ENCODE peak calls at places on chromosomes 7 and 10, in ten cellular contexts. T, L, P, G, W, A, K, F, X and I are unnamed samples.

GRCh38 chr7:66099232-66099550 is 15.5 kb upstream of the CRCP start:
- DNase-seq in G (no peak), T (no peak), X (no peak), K (peak), F (peak), P (no peak), A (no peak), W (no peak), L (no peak), I (no peak)

GRCh38 chr7:121633186-121633585 is 237.1 kb upstream of the FAM3C start:
- DNase-seq in W (no peak), F (no peak), K (no peak), T (no peak), G (no peak), A (no peak), L (no peak), P (no peak), X (peak), I (no peak)

GRCh38 chr7:151442776-151443496 is 3.0 kb upstream of the CRYGN start:
- DNase-seq in L (no peak), F (peak), W (no peak), X (no peak), A (peak), P (no peak), T (no peak), G (no peak), K (no peak), I (no peak)

GRCh38 chr7:73681031-73681430 is 2.2 kb downstream of the DNAJC30 start:
- DNase-seq in G (no peak), X (no peak), P (no peak), L (no peak), F (peak), A (no peak), W (no peak), K (peak), T (no peak), I (no peak)

GRCh38 chr7:46660402-46660801 is 739.3 kb upstream of the IGFBP3 start:
- DNase-seq in F (no peak), A (no peak), G (no peak), T (no peak), W (no peak), X (no peak), L (no peak), K (no peak), P (no peak), I (peak)

GRCh38 chr7:126203185-126203584 is 1049.6 kb downstream of the GRM8 start:
- DNase-seq in T (no peak), G (no peak), W (no peak), P (no peak), X (no peak), A (no peak), K (no peak), F (no peak), L (no peak), I (no peak)

GRCh38 chr7:64999165-65000004 is 7.1 kb downstream of the ERV3-1 start:
- DNase-seq in K (no peak), G (no peak), T (peak), P (no peak), A (no peak), X (no peak), W (no peak), L (no peak), F (peak), I (no peak)

GRCh38 chr7:392822-393221 is 102.9 kb downstream of the FOXL3 start:
- DNase-seq in L (no peak), P (no peak), F (no peak), T (no peak), G (no peak), X (no peak), A (no peak), W (no peak), K (no peak), I (no peak)

GRCh38 chr10:131035779-131036178 is 275.7 kb downstream of the TCERG1L start:
- DNase-seq in T (no peak), K (no peak), A (no peak), W (no peak), P (no peak), G (no peak), X (no peak), L (no peak), F (no peak), I (no peak)

GRCh38 chr7:29955799-29956476 is 33.7 kb downstream of the SCRN1 start:
- DNase-seq in G (no peak), A (no peak), T (no peak), P (peak), X (no peak), K (no peak), L (no peak), W (no peak), F (no peak), I (no peak)

GRCh38 chr10:70838270-70838669 is 22.5 kb downstream of the SGPL1 start:
- DNase-seq in A (no peak), W (no peak), T (no peak), K (no peak), F (no peak), X (no peak), G (no peak), P (no peak), L (no peak), I (no peak)

GRCh38 chr7:102875700-102876192 is 37.1 kb upstream of the LRRC17 start:
- DNase-seq in X (no peak), A (no peak), F (peak), G (peak), L (no peak), W (peak), T (peak), K (peak), P (no peak), I (peak)

GRCh38 chr10:130463104-130463875 is 327.1 kb downstream of the GLRX3 start:
- DNase-seq in X (no peak), F (no peak), W (no peak), L (peak), K (no peak), P (no peak), T (no peak), G (no peak), A (no peak), I (no peak)

GRCh38 chr10:80860719-80861118 is 323.0 kb downstream of the SH2D4B start:
- DNase-seq in K (no peak), G (no peak), L (no peak), F (no peak), X (no peak), A (no peak), W (no peak), T (no peak), P (no peak), I (no peak)

GRCh38 chr7:23490357-23491131 is 20.3 kb upstream of the IGF2BP3 start:
- DNase-seq in P (no peak), A (peak), T (no peak), L (no peak), G (no peak), K (peak), F (no peak), X (peak), W (no peak), I (no peak)

GRCh38 chr10:17022898-17023297 is 106.7 kb downstream of the CUBN start:
- DNase-seq in G (no peak), P (no peak), T (no peak), X (no peak), W (no peak), L (no peak), A (no peak), K (no peak), F (peak), I (no peak)

GRCh38 chr10:102744374-102745051 is 765 bp downstream of the WBP1L start:
- DNase-seq in K (peak), G (no peak), A (no peak), W (no peak), F (peak), P (no peak), X (no peak), L (no peak), T (no peak), I (no peak)